ENCODE peak calls at places on chromosomes 11 and 22, in eight cellular contexts. W is IMR-90, P is K562, V is SJSA1, B is mucosa of descending colon, C is Panc1, Q is astrocyte, J is ovary. X is an unnamed sample. For H3K4me1, the result is how much of the 10 kb centered on the place peaks cover.

GRCh38 chr22:30744224-30744623 is 49.5 kb downstream of the OSBP2 start:
- DNase-seq in W (no peak), P (peak), V (no peak), B (no peak), C (no peak), Q (no peak), J (no peak), X (no peak)

GRCh38 chr22:28410050-28410816 is 269.4 kb downstream of the TTC28 start:
- DNase-seq in W (peak), P (peak), V (no peak), B (no peak), C (no peak), Q (peak), J (no peak), X (no peak)

GRCh38 chr11:60769273-60769672 is 12.6 kb downstream of the MS4A15 start:
- DNase-seq in W (no peak), P (no peak), V (no peak), B (no peak), C (no peak), Q (no peak), J (no peak), X (peak)

GRCh38 chr22:43955883-43956286 is 643 bp downstream of the SAMM50 start:
- DNase-seq in W (no peak), P (peak), V (no peak), B (no peak), C (no peak), Q (peak), J (no peak), X (no peak)

GRCh38 chr11:74142624-74143023 is 28.2 kb downstream of the C2CD3 start:
- DNase-seq in W (peak), P (no peak), V (no peak), B (no peak), C (no peak), Q (peak), J (no peak), X (no peak)

GRCh38 chr22:47174096-47174495 is 411.6 kb downstream of the TBC1D22A start:
- DNase-seq in W (no peak), P (no peak), V (no peak), B (no peak), C (no peak), Q (no peak), J (no peak), X (peak)

GRCh38 chr22:49490692-49491091 is 337.0 kb downstream of the BRD1 start:
- DNase-seq in W (no peak), P (no peak), V (no peak), B (no peak), C (no peak), Q (no peak), J (no peak), X (no peak)

GRCh38 chr11:45100338-45100737 is 46.1 kb upstream of the PRDM11 start:
- DNase-seq in W (peak), P (no peak), V (peak), B (no peak), C (no peak), Q (peak), J (no peak), X (no peak)

GRCh38 chr11:4916581-4916980 is 2.6 kb downstream of the OR51G2 start:
- DNase-seq in W (no peak), P (no peak), V (no peak), B (no peak), C (no peak), Q (no peak), J (no peak), X (no peak)

GRCh38 chr11:118841469-118842222 is 42.0 kb upstream of the CXCR5 start:
- DNase-seq in W (no peak), P (no peak), V (no peak), B (peak), C (no peak), Q (no peak), J (no peak), X (no peak)

GRCh38 chr22:17194213-17194612 is 25.0 kb downstream of the ADA2 start:
- DNase-seq in W (no peak), P (no peak), V (no peak), B (no peak), C (no peak), Q (no peak), J (no peak), X (no peak)

GRCh38 chr11:58927393-58928081 is 11.8 kb upstream of the GLYATL1 start:
- DNase-seq in W (peak), P (no peak), V (no peak), B (peak), C (no peak), Q (peak), J (no peak), X (no peak)

GRCh38 chr11:12692238-12693074 is 18.2 kb downstream of the TEAD1 start:
- DNase-seq in W (peak), P (peak), V (peak), B (peak), C (peak), Q (peak), J (peak), X (no peak)

GRCh38 chr11:270451-271208 is 7.6 kb upstream of the NLRP6 start:
- DNase-seq in W (no peak), P (no peak), V (peak), B (no peak), C (no peak), Q (no peak), J (no peak), X (peak)

GRCh38 chr22:46638601-46639431 is 18.6 kb downstream of the GRAMD4 start:
- DNase-seq in W (peak), P (no peak), V (no peak), B (no peak), C (no peak), Q (peak), J (no peak), X (no peak)

GRCh38 chr22:27866136-27867091 is 52.6 kb downstream of the PITPNB start:
- DNase-seq in W (peak), P (no peak), V (no peak), B (peak), C (no peak), Q (peak), J (peak), X (no peak)

GRCh38 chr11:45543808-45544422 is 121.5 kb downstream of the CHST1 start:
- DNase-seq in W (peak), P (peak), V (no peak), B (no peak), C (no peak), Q (no peak), J (no peak), X (no peak)

GRCh38 chr11:93623179-93623578 is 38.3 kb upstream of the CEP295 start:
- DNase-seq in W (no peak), P (no peak), V (no peak), B (no peak), C (no peak), Q (no peak), J (no peak), X (no peak)

GRCh38 chr11:31340903-31341572 is 28.5 kb downstream of the DCDC1 start:
- DNase-seq in W (peak), P (peak), V (no peak), B (peak), C (peak), Q (peak), J (no peak), X (no peak)

DNA sequence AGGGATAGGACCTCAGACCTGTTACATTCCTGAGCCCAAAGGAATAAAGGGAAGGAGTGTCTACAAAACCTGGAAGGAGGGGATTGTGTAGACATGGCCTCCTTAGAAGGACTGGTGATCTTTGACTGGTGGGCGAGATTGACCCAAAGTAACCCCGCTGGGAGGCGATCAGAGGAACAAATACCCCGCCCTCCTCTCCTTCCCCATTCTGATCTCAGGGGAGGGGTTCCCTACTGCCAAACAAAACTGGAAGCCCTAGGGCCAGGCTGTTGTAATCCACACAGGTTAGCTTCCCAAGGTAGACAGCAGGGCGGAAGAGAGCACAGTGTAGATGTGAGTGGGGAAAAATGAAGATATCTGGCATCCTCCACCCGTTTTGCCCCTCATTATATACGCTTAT is 24.7 kb downstream of the NCF4 start:
- DNase-seq in W (no peak), P (no peak), V (no peak), B (no peak), C (no peak), Q (no peak), J (no peak), X (no peak)
- H3K4me1 ChIP-seq in W (under half), P (under half), V (under half), B (under half), C (under half), Q (under half), J (under half), X (under half)

GRCh38 chr11:111974451-111974850 is 37.3 kb downstream of the DIXDC1 start:
- DNase-seq in W (no peak), P (no peak), V (no peak), B (no peak), C (no peak), Q (no peak), J (no peak), X (no peak)
- H3K4me1 ChIP-seq in W (under half), P (under half), V (under half), B (under half), C (under half), Q (under half), J (under half), X (under half)

DNA sequence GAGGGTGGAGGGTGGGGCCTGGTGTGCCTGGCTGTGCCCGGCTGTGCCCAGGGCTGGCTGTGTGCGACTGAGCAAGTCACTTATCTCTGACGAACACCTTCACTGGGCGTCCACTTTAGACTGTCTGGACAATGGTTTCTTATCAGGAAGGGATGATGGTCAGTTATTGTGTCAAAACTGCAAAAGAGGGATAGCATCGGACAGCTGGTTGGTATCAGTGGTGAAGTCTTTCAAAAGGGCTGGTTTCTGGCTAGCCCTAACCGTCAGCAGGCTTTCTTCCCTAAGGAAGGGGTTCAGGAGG is 4.1 kb upstream of the MGAT3 start:
- DNase-seq in W (no peak), P (peak), V (no peak), B (no peak), C (no peak), Q (no peak), J (no peak), X (no peak)
- H3K4me1 ChIP-seq in W (under half), P (under half), V (under half), B (under half), C (under half), Q (under half), J (under half), X (half or more)

DNA sequence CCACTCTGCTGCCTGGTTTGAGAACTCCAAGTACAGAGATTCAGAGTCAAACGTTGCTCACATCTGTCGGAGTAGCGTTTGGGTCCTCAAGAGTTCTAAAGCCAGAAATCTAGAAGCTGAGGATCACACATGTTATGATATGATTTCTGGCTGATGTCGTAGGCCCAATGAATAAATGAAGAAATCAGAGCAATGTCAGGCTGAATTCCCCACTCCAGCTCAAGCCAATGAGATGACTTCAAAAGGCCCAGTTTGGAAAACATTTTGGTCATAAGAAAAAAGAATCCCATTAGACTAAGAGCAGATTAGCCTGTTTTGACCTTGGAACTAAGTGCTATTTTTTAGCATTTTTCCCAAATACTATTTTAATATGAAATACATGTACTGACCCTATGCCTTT is 106.7 kb downstream of the ETS1 start:
- DNase-seq in W (no peak), P (no peak), V (no peak), B (no peak), C (no peak), Q (no peak), J (no peak), X (no peak)
- H3K4me1 ChIP-seq in W (under half), P (under half), V (under half), B (under half), C (under half), Q (under half), J (under half), X (half or more)

DNA sequence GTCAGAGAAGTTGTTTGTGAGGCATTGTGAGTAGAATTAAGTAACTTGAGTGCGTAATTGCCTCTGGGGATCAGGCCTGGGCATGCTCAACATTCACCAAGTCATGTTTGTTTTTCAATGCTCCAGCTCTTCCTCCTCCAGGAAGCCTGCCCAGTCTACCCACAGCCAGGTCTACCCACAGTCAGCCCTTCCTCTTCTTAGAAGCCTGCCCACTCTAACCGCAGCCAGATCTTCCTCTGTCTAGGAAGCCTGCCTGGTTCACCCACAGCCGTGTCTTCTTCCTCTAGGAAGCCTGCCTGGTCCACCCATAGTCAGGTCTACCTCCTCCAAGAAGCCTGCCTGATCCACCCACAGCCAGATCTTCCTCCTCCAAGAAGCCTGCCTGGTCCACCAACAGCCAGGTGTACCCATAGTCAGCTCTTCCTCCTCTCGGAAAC is 25.0 kb downstream of the LRP5 start:
- DNase-seq in W (no peak), P (no peak), V (no peak), B (no peak), C (no peak), Q (no peak), J (no peak), X (no peak)
- H3K4me1 ChIP-seq in W (under half), P (under half), V (under half), B (under half), C (half or more), Q (under half), J (under half), X (under half)

GRCh38 chr11:94788396-94788795 is 20.2 kb downstream of the AMOTL1 start:
- DNase-seq in W (no peak), P (no peak), V (no peak), B (no peak), C (no peak), Q (no peak), J (no peak), X (no peak)

GRCh38 chr11:94791216-94791889 is 23.2 kb downstream of the AMOTL1 start:
- DNase-seq in W (no peak), P (peak), V (no peak), B (no peak), C (no peak), Q (peak), J (no peak), X (no peak)

GRCh38 chr11:94793002-94793401 is 24.8 kb downstream of the AMOTL1 start:
- DNase-seq in W (peak), P (no peak), V (no peak), B (no peak), C (no peak), Q (no peak), J (no peak), X (no peak)

GRCh38 chr11:94792453-94792852 is 24.3 kb downstream of the AMOTL1 start:
- DNase-seq in W (no peak), P (peak), V (no peak), B (no peak), C (no peak), Q (no peak), J (no peak), X (no peak)

GRCh38 chr11:94790771-94791180 is 22.6 kb downstream of the AMOTL1 start:
- DNase-seq in W (peak), P (no peak), V (no peak), B (no peak), C (no peak), Q (peak), J (no peak), X (no peak)
- H3K4me1 ChIP-seq in W (under half), P (half or more), V (half or more), B (under half), C (under half), Q (half or more), J (under half), X (under half)

GRCh38 chr22:22926359-22927195 is 39.0 kb downstream of the IGLL5 start:
- DNase-seq in W (no peak), P (no peak), V (no peak), B (no peak), C (no peak), Q (no peak), J (no peak), X (no peak)
- H3K4me1 ChIP-seq in W (under half), P (under half), V (under half), B (under half), C (under half), Q (under half), J (under half), X (under half)

GRCh38 chr11:126140932-126141291 is 70.5 kb downstream of the RPUSD4 start:
- DNase-seq in W (peak), P (no peak), V (no peak), B (peak), C (no peak), Q (peak), J (peak), X (peak)
- H3K4me1 ChIP-seq in W (under half), P (under half), V (under half), B (under half), C (under half), Q (under half), J (under half), X (under half)

DNA sequence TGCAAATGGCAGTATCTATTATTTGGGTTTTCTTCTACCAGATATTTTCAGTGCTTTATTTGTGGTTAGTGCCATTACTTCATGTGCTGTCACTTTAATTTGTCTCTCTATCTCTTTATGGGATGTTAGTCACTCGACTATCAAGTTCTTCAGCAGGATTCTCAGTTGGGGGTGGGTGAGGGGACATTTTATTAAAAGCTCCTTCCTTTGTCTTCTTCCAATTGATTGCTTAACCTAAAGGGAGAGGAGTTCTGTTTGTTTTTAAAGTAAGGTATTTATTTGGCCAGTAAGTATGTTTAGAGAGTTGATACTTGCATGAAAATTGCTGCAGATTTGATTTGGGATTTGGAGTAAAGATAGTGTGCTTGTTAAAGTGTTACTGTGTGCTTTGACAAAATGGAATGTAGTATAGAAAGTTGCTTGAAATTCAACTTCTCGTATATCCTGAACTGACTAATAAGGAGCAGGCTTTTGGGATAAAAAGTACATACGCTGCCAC is 10.2 kb downstream of the YAP1 start:
- DNase-seq in W (peak), P (no peak), V (no peak), B (no peak), C (no peak), Q (no peak), J (no peak), X (no peak)
- H3K4me1 ChIP-seq in W (under half), P (under half), V (half or more), B (under half), C (half or more), Q (half or more), J (under half), X (under half)

X was measured in spleen.